ENCODE peak calls at places on chromosome 17, in four cellular contexts. B is dorsolateral prefrontal cortex, Y is heart left ventricle, G is cardiac muscle cell. L is an unnamed sample.

GRCh38 chr17:47253541-47254402 is at the start of gene ITGB3:
- DNase-seq in Y (peak), G (peak), B (peak), L (no peak)

GRCh38 chr17:46154151-46154816 is 38.9 kb downstream of the KANSL1 start:
- DNase-seq in Y (no peak), B (no peak), G (no peak), L (no peak)

GRCh38 chr17:50176559-50177471 is 11.0 kb downstream of the SGCA start:
- DNase-seq in Y (no peak), G (no peak), B (no peak), L (no peak)

GRCh38 chr17:70048020-70048419 is 27.0 kb upstream of the KCNJ16 start:
- DNase-seq in B (no peak), Y (no peak), G (no peak), L (no peak)

GRCh38 chr17:47262586-47262985 is 9.0 kb downstream of the ITGB3 start:
- DNase-seq in G (no peak), B (no peak), Y (no peak), L (no peak)

GRCh38 chr17:41777579-41778188 is 8.8 kb downstream of the JUP start:
- DNase-seq in Y (peak), G (peak), B (peak), L (peak)

GRCh38 chr17:29562615-29563014 is 4.2 kb downstream of the ABHD15 start:
- DNase-seq in Y (no peak), B (no peak), G (no peak), L (no peak)

GRCh38 chr17:59074494-59074893 is 32.2 kb downstream of the TRIM37 start:
- DNase-seq in G (peak), Y (no peak), B (no peak), L (no peak)

GRCh38 chr17:81821603-81822311 is 11.3 kb downstream of the MCRIP1 start:
- DNase-seq in Y (peak), G (peak), B (peak), L (no peak)

GRCh38 chr17:19387921-19388521 is 1.0 kb upstream of the MFAP4 start:
- DNase-seq in G (no peak), Y (no peak), B (no peak), L (peak)

GRCh38 chr17:55693244-55694216 is 29.1 kb downstream of the TMEM100 start:
- DNase-seq in G (peak), Y (no peak), B (no peak), L (no peak)

GRCh38 chr17:13727441-13728171 is 125.9 kb upstream of the HS3ST3A1 start:
- DNase-seq in Y (no peak), G (peak), B (no peak), L (no peak)

GRCh38 chr17:36978810-36979584 is 30.2 kb downstream of the AATF start:
- DNase-seq in G (peak), B (no peak), Y (no peak), L (no peak)

GRCh38 chr17:79825580-79825921 is 13.7 kb downstream of the CBX4 start:
- DNase-seq in G (no peak), B (no peak), Y (no peak), L (no peak)

GRCh38 chr17:45265823-45266222 is 3.9 kb upstream of the SPATA32 start:
- DNase-seq in Y (no peak), G (peak), B (no peak), L (peak)

GRCh38 chr17:29734640-29735039 is 111.9 kb upstream of the CORO6 start:
- DNase-seq in B (no peak), Y (no peak), G (no peak), L (no peak)

GRCh38 chr17:64022631-64023063 is 2.2 kb upstream of the ICAM2 start:
- DNase-seq in B (no peak), Y (no peak), G (no peak), L (no peak)

GRCh38 chr17:70380017-70380416 is 210.7 kb downstream of the KCNJ2 start:
- DNase-seq in Y (no peak), B (no peak), G (no peak), L (no peak)

GRCh38 chr17:10879110-10879509 is 41.2 kb upstream of the PIRT start:
- DNase-seq in B (no peak), Y (no peak), G (peak), L (no peak)

GRCh38 chr17:38579934-38580333 is 25.8 kb downstream of the SRCIN1 start:
- DNase-seq in G (peak), Y (no peak), B (peak), L (no peak)

GRCh38 chr17:64107517-64108235 is 22.3 kb downstream of the ERN1 start:
- DNase-seq in B (no peak), G (no peak), Y (no peak), L (no peak)

GRCh38 chr17:64492481-64493109 is 4.3 kb downstream of the POLG2 start:
- DNase-seq in B (no peak), G (peak), Y (no peak), L (no peak)

GRCh38 chr17:72117748-72118587 is 2.9 kb upstream of the SOX9 start:
- DNase-seq in G (no peak), Y (no peak), B (no peak), L (no peak)

GRCh38 chr17:62692721-62693431 is 65.4 kb downstream of the MRC2 start:
- DNase-seq in B (no peak), G (peak), Y (no peak), L (no peak)
- TF ChIP-seq CTCF in B (peak), G (peak), Y (peak), L (peak)

GRCh38 chr17:68222586-68222985 is 25.3 kb upstream of the AMZ2 start:
- DNase-seq in B (no peak), Y (no peak), G (no peak), L (no peak)

GRCh38 chr17:68221786-68222185 is 26.1 kb upstream of the AMZ2 start:
- DNase-seq in B (no peak), G (no peak), Y (no peak), L (no peak)
- H3K4me3 ChIP-seq in B (no peak), G (no peak), Y (no peak), L (no peak)

GRCh38 chr17:82933911-82934310 is 94.1 kb upstream of the ZNF750 start:
- DNase-seq in Y (peak), B (peak), G (no peak), L (no peak)
- TF ChIP-seq CTCF in Y (no peak), B (no peak), G (no peak), L (peak)

DNA sequence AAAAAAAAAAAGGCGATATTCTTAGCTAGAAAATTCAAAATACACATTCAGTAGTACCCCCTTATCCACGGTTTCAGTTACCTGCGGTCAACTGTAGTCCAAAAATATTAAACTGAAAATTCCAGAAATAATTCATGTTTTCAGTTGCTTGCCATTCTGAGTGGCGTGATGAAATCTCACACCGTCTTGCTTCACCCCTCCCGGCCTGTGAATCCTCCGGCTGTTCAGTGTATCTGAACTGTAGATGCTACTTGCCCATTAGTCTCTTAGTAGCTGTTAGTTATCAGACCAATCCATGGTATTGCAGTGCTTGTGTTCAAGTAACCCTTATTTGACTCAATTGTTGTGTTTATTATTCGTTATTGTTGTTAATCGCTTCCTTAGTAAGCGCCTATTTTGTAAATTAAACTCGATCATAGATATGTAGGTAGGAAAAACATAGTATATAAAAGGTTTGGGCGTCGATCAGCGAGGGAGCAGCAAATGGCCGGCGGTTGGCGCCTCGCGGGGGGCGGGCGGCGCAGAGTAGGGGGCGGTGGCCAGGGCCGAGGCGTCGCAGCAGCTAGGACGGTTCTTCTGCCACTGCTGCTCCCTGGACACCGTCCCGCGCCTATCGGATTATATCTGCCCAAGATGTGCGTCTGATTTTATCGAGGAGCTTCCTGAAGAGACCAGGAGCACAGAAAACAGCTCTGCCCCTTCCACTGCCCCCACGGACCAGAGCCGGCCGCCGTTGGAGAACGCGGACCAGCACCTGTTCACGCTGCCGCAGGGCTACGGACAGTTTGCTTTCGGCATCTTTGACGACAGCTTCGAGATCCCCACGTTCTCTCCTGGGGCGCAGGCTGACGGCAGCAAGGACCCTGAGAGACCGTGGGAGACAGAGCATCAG is 39.8 kb upstream of the AKAP1 start:
- DNase-seq in B (no peak), Y (no peak), G (no peak), L (no peak)
- H3K4me3 ChIP-seq in B (peak), Y (peak), G (no peak), L (peak)

GRCh38 chr17:7503521-7503920 is 19.4 kb downstream of the POLR2A start:
- DNase-seq in G (no peak), B (no peak), Y (no peak), L (no peak)

GRCh38 chr17:7501729-7502128 is 17.6 kb downstream of the POLR2A start:
- DNase-seq in G (no peak), B (no peak), Y (no peak), L (no peak)

GRCh38 chr17:7502171-7502847 is 18.1 kb downstream of the POLR2A start:
- DNase-seq in Y (no peak), B (no peak), G (no peak), L (no peak)

GRCh38 chr17:7499161-7499560 is 15.0 kb downstream of the POLR2A start:
- DNase-seq in G (no peak), B (no peak), Y (no peak), L (no peak)

DNA sequence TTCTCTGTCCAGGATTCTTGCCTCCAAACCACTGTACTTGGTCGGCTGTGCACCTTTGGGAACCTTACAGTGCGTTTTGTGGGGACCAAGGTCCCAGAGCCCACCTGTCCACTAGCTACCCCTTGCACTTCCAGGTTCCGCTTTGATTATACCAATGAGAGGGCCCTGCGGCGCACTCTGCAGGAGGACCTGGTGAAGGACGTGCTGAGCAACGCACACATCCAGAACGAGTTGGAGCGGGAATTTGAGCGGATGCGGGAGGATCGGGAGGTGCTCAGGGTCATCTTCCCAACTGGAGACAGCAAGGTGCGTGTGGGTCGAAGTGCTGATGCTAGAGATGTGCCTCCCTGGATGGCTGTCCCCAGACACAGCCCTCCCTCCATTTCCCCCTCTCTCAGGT is 18.8 kb downstream of the POLR2A start:
- DNase-seq in G (no peak), B (no peak), Y (no peak), L (no peak)
- TF ChIP-seq CTCF in G (peak), B (no peak), Y (no peak), L (peak)

DNA sequence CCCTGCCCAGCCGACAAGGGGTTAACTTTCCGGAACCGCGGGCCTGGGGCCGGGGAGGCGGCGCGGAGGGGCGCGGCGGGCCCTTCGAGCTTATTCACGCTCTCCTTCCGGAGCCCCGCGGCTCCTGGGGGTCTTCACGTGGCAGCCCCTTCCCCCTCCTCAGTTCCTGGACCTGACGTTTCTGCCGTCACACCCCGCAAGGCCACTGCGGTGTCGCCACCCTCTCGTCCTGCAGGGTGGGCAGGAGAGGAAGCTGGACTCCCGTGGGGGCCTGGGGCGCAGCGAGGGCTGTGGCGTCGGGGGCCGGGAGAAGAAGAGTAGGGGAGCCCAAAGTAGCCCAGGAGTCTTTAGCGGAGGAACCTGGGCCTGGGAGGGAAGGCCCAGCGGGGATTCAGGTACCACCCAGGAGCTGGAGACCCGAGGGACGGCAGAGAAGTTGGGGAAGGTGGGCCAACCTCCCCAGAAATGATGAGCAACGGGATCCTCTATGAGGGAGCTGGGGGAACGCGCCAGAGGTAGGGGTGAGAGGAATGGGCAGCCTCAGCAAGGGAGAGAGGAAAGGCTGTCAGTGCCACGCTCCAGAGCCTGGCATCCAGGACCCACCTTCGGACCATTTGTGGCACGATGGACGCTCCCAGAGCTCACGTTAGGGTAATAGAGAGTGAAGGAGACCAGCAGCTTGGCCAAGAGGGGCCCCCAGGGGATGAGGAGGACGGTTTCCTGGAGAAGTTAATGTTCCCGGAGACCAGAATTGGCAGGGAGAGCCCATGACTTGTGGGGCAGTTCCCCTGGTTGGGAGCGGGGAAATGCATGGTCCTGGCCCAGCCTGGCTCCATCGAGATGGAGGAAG is 3.3 kb upstream of the HIC1 start:
- DNase-seq in B (no peak), G (no peak), Y (no peak), L (no peak)
- H3K4me3 ChIP-seq in B (peak), G (peak), Y (peak), L (no peak)

DNA sequence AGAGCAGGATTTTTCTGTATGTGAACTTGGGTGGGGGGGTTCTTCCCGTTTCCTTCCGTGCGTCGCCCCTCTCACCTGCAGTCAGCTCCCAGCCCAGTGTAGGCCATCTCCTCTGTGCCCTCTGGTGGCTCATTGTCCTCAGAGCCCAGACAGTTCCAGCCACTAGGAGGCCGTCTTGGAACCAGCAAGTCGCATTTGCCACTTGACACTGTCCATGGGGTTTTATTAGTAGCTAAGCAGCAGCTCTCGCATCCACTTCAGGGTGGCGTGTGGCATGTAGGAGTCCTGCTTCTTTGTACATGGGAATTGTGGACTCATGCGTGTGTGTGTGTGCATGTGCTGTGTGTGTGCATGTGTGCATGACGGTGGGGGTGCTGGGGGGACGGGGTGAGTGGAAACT is 74.0 kb downstream of the SEC14L1 start:
- DNase-seq in Y (no peak), G (peak), B (peak), L (no peak)
- TF ChIP-seq CTCF in Y (peak), G (peak), B (peak), L (peak)

DNA sequence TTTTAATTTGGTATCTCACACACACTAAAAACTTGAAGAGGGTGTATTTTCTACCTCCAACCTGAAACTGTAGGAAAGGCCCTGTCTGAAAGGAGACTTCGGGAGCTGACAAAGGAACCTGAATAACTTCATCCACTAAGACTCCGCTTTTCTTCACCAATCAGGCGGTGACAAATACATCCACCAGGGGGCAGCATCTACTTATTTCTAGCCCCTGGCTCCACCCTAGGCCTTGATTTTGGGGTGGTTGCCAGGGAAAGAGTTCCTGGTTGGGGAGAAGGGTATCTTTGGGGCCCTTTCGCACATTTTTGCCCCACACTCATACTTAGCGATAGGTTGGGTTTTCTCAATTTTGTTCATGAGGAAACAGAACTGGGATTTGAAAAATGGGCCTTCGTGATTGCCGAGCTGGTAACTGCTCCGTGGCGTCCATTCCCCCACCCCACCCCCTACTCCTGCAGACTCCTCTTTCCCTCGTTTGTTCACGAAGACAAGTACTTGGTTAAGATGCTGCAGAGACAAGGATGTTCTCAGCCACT is 4.8 kb upstream of the ARL4D start:
- DNase-seq in B (peak), G (peak), Y (peak), L (peak)
- H3K4me3 ChIP-seq in B (peak), G (no peak), Y (peak), L (no peak)